ENCODE peak calls at places on chromosomes 5 and 9, in six cellular contexts. Z is H9, R is adrenal gland, S is RWPE1, Q is OCI-LY7, Y is esophagus squamous epithelium. M is an unnamed sample.

GRCh38 chr9:2502760-2503159 is 118.8 kb upstream of the VLDLR start:
- DNase-seq in Z (no peak), R (no peak), S (no peak), Q (no peak), Y (no peak), M (no peak)

GRCh38 chr9:81824802-81825770 is 103.1 kb upstream of the SPATA31D4 start:
- DNase-seq in Z (no peak), R (no peak), S (peak; percentile 80), Q (no peak), Y (no peak), M (no peak)

GRCh38 chr9:18274693-18275092 is 199.3 kb upstream of the ADAMTSL1 start:
- DNase-seq in Z (no peak), R (no peak), S (no peak), Q (no peak), Y (no peak), M (peak; percentile 16)

GRCh38 chr5:140556438-140556837 is 835 bp downstream of the SRA1 start:
- DNase-seq in Z (no peak), R (no peak), S (no peak), Q (peak; percentile 45), Y (no peak), M (no peak)

GRCh38 chr5:77627869-77628674 is 10.4 kb downstream of the OTP start:
- DNase-seq in Z (peak; percentile 77), R (no peak), S (no peak), Q (no peak), Y (no peak), M (no peak)

GRCh38 chr5:91059409-91059808 is 323.7 kb downstream of the ARRDC3 start:
- DNase-seq in Z (no peak), R (no peak), S (no peak), Q (no peak), Y (no peak), M (no peak)

GRCh38 chr5:159553792-159554191 is 223.5 kb upstream of the IL12B start:
- DNase-seq in Z (no peak), R (no peak), S (no peak), Q (no peak), Y (no peak), M (no peak)

GRCh38 chr9:107280543-107280942 is 2.5 kb upstream of the RAD23B start:
- DNase-seq in Z (no peak), R (no peak), S (peak; percentile 44), Q (no peak), Y (no peak), M (peak; percentile 91)

GRCh38 chr5:123700624-123701023 is 188.6 kb downstream of the CSNK1G3 start:
- DNase-seq in Z (no peak), R (no peak), S (peak; percentile 92), Q (no peak), Y (no peak), M (peak; percentile 72)

GRCh38 chr5:142716963-142717362 is 31.1 kb upstream of the FGF1 start:
- DNase-seq in Z (peak; percentile 82), R (peak; percentile 54), S (no peak), Q (peak; percentile 56), Y (no peak), M (no peak)

GRCh38 chr5:71922584-71923106 is 184.6 kb upstream of the MAP1B start:
- DNase-seq in Z (peak; percentile 37), R (no peak), S (peak; percentile 91), Q (no peak), Y (no peak), M (peak; percentile 82)

GRCh38 chr5:148967783-148968182 is 95.1 kb downstream of the SH3TC2 start:
- DNase-seq in Z (no peak), R (no peak), S (no peak), Q (no peak), Y (no peak), M (no peak)

GRCh38 chr9:81871695-81872094 is 56.5 kb upstream of the SPATA31D4 start:
- DNase-seq in Z (no peak), R (no peak), S (peak; percentile 51), Q (no peak), Y (no peak), M (no peak)

GRCh38 chr5:1663186-1663585 is 136.5 kb downstream of the MRPL36 start:
- DNase-seq in Z (peak; percentile 17), R (peak; percentile 9), S (no peak), Q (no peak), Y (no peak), M (no peak)

GRCh38 chr5:134568761-134569725 is 43.6 kb downstream of the JADE2 start:
- DNase-seq in Z (no peak), R (peak; percentile 98), S (no peak), Q (no peak), Y (no peak), M (no peak)

GRCh38 chr5:142080248-142080647 is 28.3 kb upstream of the NDFIP1 start:
- DNase-seq in Z (no peak), R (no peak), S (no peak), Q (no peak), Y (no peak), M (no peak)

GRCh38 chr9:75170898-75171360 is 82.6 kb downstream of the OSTF1 start:
- DNase-seq in Z (no peak), R (no peak), S (no peak), Q (no peak), Y (no peak), M (no peak)

GRCh38 chr5:81717221-81717620 is 33.7 kb downstream of the SSBP2 start:
- DNase-seq in Z (no peak), R (no peak), S (no peak), Q (no peak), Y (no peak), M (no peak)

GRCh38 chr9:21796768-21797167 is 5.7 kb upstream of the MTAP start:
- DNase-seq in Z (no peak), R (no peak), S (no peak), Q (no peak), Y (no peak), M (peak; percentile 80)

GRCh38 chr5:106481375-106481774 is 1189.4 kb downstream of the EFNA5 start:
- DNase-seq in Z (no peak), R (no peak), S (no peak), Q (no peak), Y (no peak), M (no peak)

GRCh38 chr5:26847041-26847736 is 191.2 kb downstream of the CDH9 start:
- DNase-seq in Z (peak; percentile 32), R (peak; percentile 19), S (no peak), Q (no peak), Y (no peak), M (no peak)

GRCh38 chr9:106075991-106076390 is 381.6 kb downstream of the TMEM38B start:
- DNase-seq in Z (no peak), R (no peak), S (peak; percentile 63), Q (no peak), Y (no peak), M (peak; percentile 67)

GRCh38 chr5:154712518-154713437 is 42.4 kb upstream of the LARP1 start:
- DNase-seq in Z (peak; percentile 95), R (no peak), S (peak; percentile 41), Q (no peak), Y (no peak), M (no peak)

GRCh38 chr5:81638471-81638870 is 112.4 kb downstream of the SSBP2 start:
- DNase-seq in Z (no peak), R (no peak), S (no peak), Q (no peak), Y (no peak), M (no peak)

GRCh38 chr5:177426566-177427210 is at the start of gene GRK6:
- DNase-seq in Z (no peak), R (peak; percentile 59), S (peak; percentile 67), Q (peak; percentile 81), Y (no peak), M (no peak)

GRCh38 chr5:164235176-164235914 is 729.9 kb downstream of the MAT2B start:
- DNase-seq in Z (no peak), R (no peak), S (peak; percentile 17), Q (no peak), Y (no peak), M (no peak)

GRCh38 chr9:117365438-117365837 is 49.4 kb downstream of the ASTN2 start:
- DNase-seq in Z (no peak), R (no peak), S (no peak), Q (no peak), Y (no peak), M (no peak)

GRCh38 chr5:95846554-95847260 is 24.2 kb upstream of the GLRX start:
- DNase-seq in Z (peak; percentile 65), R (peak; percentile 83), S (peak; percentile 91), Q (peak; percentile 81), Y (no peak), M (no peak)

GRCh38 chr9:116756995-116757394 is 69.9 kb downstream of the TRIM32 start:
- DNase-seq in Z (no peak), R (no peak), S (no peak), Q (no peak), Y (no peak), M (no peak)

DNA sequence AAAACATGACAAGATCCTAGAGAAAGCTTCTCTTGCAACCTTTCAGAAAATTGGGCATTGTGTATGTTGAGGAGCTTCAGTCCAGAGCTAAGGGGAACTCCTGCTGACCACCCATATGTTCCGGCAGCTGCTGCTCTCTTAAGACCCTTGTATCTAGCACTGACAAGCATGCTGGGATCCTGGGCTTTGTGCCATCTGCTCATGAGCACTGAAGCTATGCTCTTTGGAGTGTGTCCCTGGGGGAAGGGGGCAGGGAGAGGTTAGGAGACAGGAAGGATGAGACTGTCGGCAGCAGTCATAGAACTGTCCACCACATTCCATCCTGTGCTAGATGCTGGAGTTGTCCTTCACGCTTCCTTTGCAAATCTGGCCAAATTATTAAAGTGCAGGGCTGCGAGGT is 109.3 kb downstream of the JAKMIP2 start:
- DNase-seq in Z (no peak), R (no peak), S (no peak), Q (no peak), Y (no peak), M (no peak)
- H3K27ac ChIP-seq in Z (no peak overlapping the region), R (no peak overlapping the region), S (no peak overlapping the region), Q (no peak overlapping the region), Y (no peak overlapping the region), M (no peak overlapping the region)

GRCh38 chr5:169272111-169272510 is 28.8 kb downstream of the SLIT3 start:
- DNase-seq in Z (no peak), R (no peak), S (no peak), Q (no peak), Y (no peak), M (no peak)
- H3K27ac ChIP-seq in Z (no peak overlapping the region), R (no peak overlapping the region), S (no peak overlapping the region), Q (no peak overlapping the region), Y (no peak overlapping the region), M (no peak overlapping the region)

GRCh38 chr9:69498430-69498829 is 173.4 kb downstream of the ENTREP1 start:
- DNase-seq in Z (no peak), R (no peak), S (no peak), Q (no peak), Y (no peak), M (no peak)

GRCh38 chr9:69499401-69499800 is 172.8 kb downstream of the APBA1 start:
- DNase-seq in Z (no peak), R (no peak), S (no peak), Q (no peak), Y (no peak), M (no peak)

GRCh38 chr9:69502671-69503301 is 169.4 kb downstream of the APBA1 start:
- DNase-seq in Z (no peak), R (no peak), S (peak; percentile 52), Q (no peak), Y (no peak), M (no peak)

GRCh38 chr9:69499959-69500358 is 172.2 kb downstream of the APBA1 start:
- DNase-seq in Z (no peak), R (no peak), S (no peak), Q (no peak), Y (no peak), M (no peak)

GRCh38 chr9:69500925-69501324 is 171.2 kb downstream of the APBA1 start:
- DNase-seq in Z (no peak), R (no peak), S (no peak), Q (no peak), Y (no peak), M (no peak)
- H3K27ac ChIP-seq in Z (no peak overlapping the region), R (no peak overlapping the region), S (no peak overlapping the region), Q (no peak overlapping the region), Y (no peak overlapping the region), M (no peak overlapping the region)

GRCh38 chr5:56050566-56051292 is 56.0 kb upstream of the IL6ST start:
- DNase-seq in Z (no peak), R (no peak), S (no peak), Q (no peak), Y (no peak), M (no peak)
- H3K27ac ChIP-seq in Z (no peak overlapping the region), R (no peak overlapping the region), S (no peak overlapping the region), Q (no peak overlapping the region), Y (peak overlapping the region; percentile 55), M (no peak overlapping the region)

M was measured in epithelial cell of prostate.